ENCODE peak calls at places on chromosome 9, in five cellular contexts. H, P, G, A and W are unnamed samples.
A peak's percentile ranks its signal among the peaks of the same experiment; 100 is the strongest.

GRCh38 chr9:89477811-89478583 is 19.9 kb downstream of the SEMA4D start:
- DNase-seq in H (no peak), P (peak; percentile 78), G (peak; percentile 58), A (no peak), W (no peak)

GRCh38 chr9:124771867-124772621 is 933 bp upstream of the NR6A1 start:
- DNase-seq in H (peak; percentile 68), P (peak; percentile 76), G (no peak), A (no peak), W (no peak)

GRCh38 chr9:93670208-93671029 is 94.0 kb downstream of the PHF2 start:
- DNase-seq in H (peak; percentile 7), P (no peak), G (no peak), A (no peak), W (peak; percentile 54)

GRCh38 chr9:134455537-134455936 is 129.3 kb downstream of the RXRA start:
- DNase-seq in H (no peak), P (no peak), G (no peak), A (no peak), W (no peak)

GRCh38 chr9:86093788-86094555 is 5.4 kb downstream of the GOLM1 start:
- DNase-seq in H (no peak), P (peak; percentile 89), G (no peak), A (no peak), W (no peak)

GRCh38 chr9:114378883-114379282 is 8.9 kb downstream of the AKNA start:
- DNase-seq in H (no peak), P (no peak), G (no peak), A (no peak), W (no peak)

GRCh38 chr9:74960548-74960947 is 7.8 kb upstream of the C9orf40 start:
- DNase-seq in H (no peak), P (peak; percentile 47), G (no peak), A (no peak), W (no peak)

GRCh38 chr9:72937545-72937944 is 15.3 kb downstream of the ALDH1A1 start:
- DNase-seq in H (no peak), P (no peak), G (no peak), A (no peak), W (no peak)

GRCh38 chr9:120701248-120701647 is 13.0 kb downstream of the MEGF9 start:
- DNase-seq in H (no peak), P (no peak), G (no peak), A (no peak), W (no peak)

GRCh38 chr9:69857131-69857530 is 36.5 kb downstream of the CFAP95 start:
- DNase-seq in H (no peak), P (peak; percentile 71), G (no peak), A (no peak), W (peak; percentile 73)

GRCh38 chr9:81132318-81132717 is 557.0 kb downstream of the TLE1 start:
- DNase-seq in H (no peak), P (peak; percentile 72), G (no peak), A (no peak), W (no peak)

GRCh38 chr9:94950733-94951590 is 224.5 kb downstream of the AOPEP start:
- DNase-seq in H (no peak), P (peak; percentile 39), G (no peak), A (no peak), W (no peak)

GRCh38 chr9:136769710-136770191 is 5.4 kb upstream of the LCN15 start:
- DNase-seq in H (no peak), P (no peak), G (no peak), A (no peak), W (peak; percentile 27)

GRCh38 chr9:79134654-79135053 is 437.1 kb upstream of the TLE4 start:
- DNase-seq in H (no peak), P (peak; percentile 35), G (no peak), A (no peak), W (no peak)

GRCh38 chr9:129964901-129965734 is 77.9 kb downstream of the FNBP1 start:
- DNase-seq in H (no peak), P (no peak), G (no peak), A (no peak), W (no peak)

GRCh38 chr9:93154293-93154903 is 20.3 kb upstream of the NINJ1 start:
- DNase-seq in H (no peak), P (peak; percentile 36), G (no peak), A (peak; percentile 22), W (no peak)

GRCh38 chr9:14306672-14307646 is 7.0 kb downstream of the NFIB start:
- DNase-seq in H (no peak), P (peak; percentile 36), G (no peak), A (no peak), W (no peak)

GRCh38 chr9:79477955-79478751 is 93.6 kb upstream of the TLE4 start:
- DNase-seq in H (no peak), P (peak; percentile 11), G (no peak), A (no peak), W (no peak)

GRCh38 chr9:33921967-33922895 is 105.3 kb downstream of the UBE2R2 start:
- DNase-seq in H (no peak), P (no peak), G (no peak), A (no peak), W (no peak)

GRCh38 chr9:94861589-94862241 is 135.2 kb downstream of the AOPEP start:
- DNase-seq in H (no peak), P (peak; percentile 49), G (no peak), A (no peak), W (no peak)

GRCh38 chr9:21558627-21559401 is 76.7 kb upstream of the IFNE start:
- DNase-seq in H (no peak), P (peak; percentile 50), G (no peak), A (no peak), W (no peak)

GRCh38 chr9:111896942-111897830 is 572 bp downstream of the UGCG start:
- DNase-seq in H (peak; percentile 73), P (peak; percentile 67), G (peak; percentile 6), A (peak; percentile 32), W (no peak)

GRCh38 chr9:128231638-128232568 is 28.7 kb downstream of the DNM1 start:
- DNase-seq in H (no peak), P (no peak), G (no peak), A (no peak), W (no peak)

GRCh38 chr9:15642369-15642962 is 89.6 kb downstream of the CCDC171 start:
- DNase-seq in H (no peak), P (peak; percentile 47), G (no peak), A (no peak), W (no peak)

GRCh38 chr9:16453390-16453789 is 417.1 kb downstream of the BNC2 start:
- DNase-seq in H (no peak), P (no peak), G (no peak), A (no peak), W (no peak)

GRCh38 chr9:133003071-133003461 is 24.6 kb downstream of the GFI1B start:
- DNase-seq in H (no peak), P (no peak), G (no peak), A (no peak), W (no peak)

GRCh38 chr9:9412241-9412640 is 1200.6 kb downstream of the PTPRD start:
- DNase-seq in H (no peak), P (no peak), G (no peak), A (no peak), W (no peak)

GRCh38 chr9:124676159-124676551 is 95.0 kb downstream of the NR6A1 start:
- DNase-seq in H (no peak), P (no peak), G (no peak), A (no peak), W (no peak)

GRCh38 chr9:94937214-94937903 is 210.9 kb downstream of the AOPEP start:
- DNase-seq in H (no peak), P (peak; percentile 77), G (no peak), A (peak; percentile 18), W (no peak)

GRCh38 chr9:21758540-21758939 is 43.9 kb upstream of the MTAP start:
- DNase-seq in H (no peak), P (no peak), G (no peak), A (no peak), W (no peak)